ENCODE peak calls at places on chromosomes 13 and 19, in six cellular contexts. J is EH; D is HepG2; T is kidney tubule cell; A is naive thymus-derived CD8-positive, alpha-beta T cell; O is NCI-H524. W is an unnamed sample.

GRCh38 chr13:31372454-31372853 is 172.7 kb downstream of the B3GLCT start:
- DNase-seq in J (no peak), D (no peak), T (no peak), A (no peak), O (no peak), W (no peak)

GRCh38 chr13:42039946-42040729 is 8.3 kb upstream of the DGKH start:
- DNase-seq in J (peak; percentile 90), D (no peak), T (peak; percentile 94), A (peak; percentile 65), O (peak; percentile 79), W (peak; percentile 76)

GRCh38 chr13:19085876-19086275 is 95.7 kb downstream of the TUBA3C start:
- DNase-seq in J (no peak), D (no peak), T (no peak), A (no peak), O (no peak), W (no peak)

GRCh38 chr13:31043891-31044657 is 111.6 kb downstream of the TEX26 start:
- DNase-seq in J (peak; percentile 81), D (peak; percentile 57), T (peak; percentile 84), A (peak; percentile 68), O (peak; percentile 92), W (peak; percentile 68)

GRCh38 chr19:40445945-40446784 is 2.0 kb upstream of the SERTAD3 start:
- DNase-seq in J (peak; percentile 48), D (no peak), T (peak; percentile 55), A (no peak), O (no peak), W (peak; percentile 69)

GRCh38 chr13:45468676-45469075 is 3.9 kb downstream of the COG3 start:
- DNase-seq in J (no peak), D (no peak), T (peak; percentile 20), A (no peak), O (peak; percentile 3), W (peak; percentile 9)

GRCh38 chr13:112905990-112906641 is 62.9 kb upstream of the MCF2L start:
- DNase-seq in J (no peak), D (peak; percentile 66), T (peak; percentile 54), A (no peak), O (no peak), W (peak; percentile 40)

GRCh38 chr19:662207-662961 is 630 bp downstream of the RNF126 start:
- DNase-seq in J (peak; percentile 53), D (peak; percentile 52), T (peak; percentile 70), A (peak; percentile 69), O (peak; percentile 25), W (peak; percentile 27)

GRCh38 chr19:45141203-45141900 is 19.4 kb downstream of the NKPD1 start:
- DNase-seq in J (no peak), D (no peak), T (no peak), A (no peak), O (no peak), W (no peak)

GRCh38 chr13:26710166-26710565 is 50.4 kb downstream of the GPR12 start:
- DNase-seq in J (no peak), D (no peak), T (no peak), A (no peak), O (peak; percentile 91), W (no peak)

GRCh38 chr19:15177269-15178116 is 23.3 kb downstream of the NOTCH3 start:
- DNase-seq in J (peak; percentile 83), D (peak; percentile 54), T (peak; percentile 72), A (peak; percentile 77), O (peak; percentile 86), W (peak; percentile 23)

GRCh38 chr13:51926528-51926885 is 64.7 kb downstream of the CCDC70 start:
- DNase-seq in J (no peak), D (no peak), T (no peak), A (no peak), O (no peak), W (no peak)

GRCh38 chr19:43692882-43693281 is 22.9 kb upstream of the PLAUR start:
- DNase-seq in J (no peak), D (no peak), T (no peak), A (no peak), O (no peak), W (no peak)

GRCh38 chr19:45151821-45152503 is 8.8 kb downstream of the NKPD1 start:
- DNase-seq in J (no peak), D (no peak), T (no peak), A (no peak), O (no peak), W (no peak)

GRCh38 chr19:10416380-10417257 is 3.7 kb upstream of the PDE4A start:
- DNase-seq in J (peak; percentile 82), D (peak; percentile 83), T (peak; percentile 85), A (peak; percentile 98), O (peak; percentile 89), W (peak; percentile 48)

GRCh38 chr13:35930665-35931631 is 200.2 kb downstream of the DCLK1 start:
- DNase-seq in J (no peak), D (no peak), T (peak; percentile 91), A (no peak), O (no peak), W (peak; percentile 59)

GRCh38 chr13:43245374-43245964 is 222.1 kb downstream of the DNAJC15 start:
- DNase-seq in J (peak; percentile 93), D (no peak), T (peak; percentile 77), A (no peak), O (no peak), W (peak; percentile 88)

GRCh38 chr13:30872685-30873443 is 33.2 kb upstream of the MEDAG start:
- DNase-seq in J (peak; percentile 90), D (peak; percentile 26), T (peak; percentile 76), A (no peak), O (peak; percentile 17), W (peak; percentile 80)

GRCh38 chr13:100182894-100183490 is 94.1 kb downstream of the PCCA start:
- DNase-seq in J (no peak), D (peak; percentile 53), T (no peak), A (peak; percentile 25), O (no peak), W (no peak)

GRCh38 chr13:44440046-44440608 is 66.5 kb downstream of the SERP2 start:
- DNase-seq in J (no peak), D (no peak), T (no peak), A (no peak), O (no peak), W (no peak)

GRCh38 chr13:35879111-35879510 is 252.1 kb downstream of the DCLK1 start:
- DNase-seq in J (no peak), D (no peak), T (no peak), A (no peak), O (peak; percentile 74), W (no peak)

GRCh38 chr13:75760182-75760981 is 124.3 kb downstream of the LMO7 start:
- DNase-seq in J (no peak), D (peak; percentile 98), T (peak; percentile 80), A (peak; percentile 9), O (no peak), W (peak; percentile 80)

GRCh38 chr19:55459950-55460657 is 1.3 kb downstream of the ISOC2 start:
- DNase-seq in J (peak; percentile 48), D (peak; percentile 62), T (no peak), A (no peak), O (no peak), W (no peak)

GRCh38 chr13:71602327-71602726 is 264.7 kb downstream of the DACH1 start:
- DNase-seq in J (no peak), D (no peak), T (no peak), A (no peak), O (peak; percentile 84), W (no peak)

GRCh38 chr19:1411255-1412191 is 4.1 kb downstream of the DAZAP1 start:
- DNase-seq in J (peak; percentile 40), D (no peak), T (peak; percentile 68), A (peak; percentile 35), O (peak; percentile 34), W (no peak)

GRCh38 chr13:99471231-99472202 is 29.8 kb upstream of the TM9SF2 start:
- DNase-seq in J (peak; percentile 41), D (no peak), T (peak; percentile 12), A (no peak), O (no peak), W (peak; percentile 6)

GRCh38 chr13:35552172-35552844 is 75.8 kb upstream of the MAB21L1 start:
- DNase-seq in J (peak; percentile 54), D (no peak), T (peak; percentile 39), A (no peak), O (no peak), W (peak; percentile 78)

GRCh38 chr19:55528030-55528801 is 8.7 kb downstream of the SBK2 start:
- DNase-seq in J (peak; percentile 44), D (peak; percentile 30), T (no peak), A (no peak), O (peak; percentile 95), W (no peak)

GRCh38 chr13:77696006-77696862 is 1.3 kb upstream of the SLAIN1 start:
- DNase-seq in J (no peak), D (no peak), T (peak; percentile 16), A (no peak), O (peak; percentile 19), W (peak; percentile 27)